ENCODE peak calls at places on chromosomes 16 and 17, in six cellular contexts. P is psoas muscle, L is K562, G is sigmoid colon, Z is tibial nerve, A is heart left ventricle. I is an unnamed sample.

GRCh38 chr16:77943770-77944169 is 78.6 kb upstream of the CLEC3A start:
- DNase-seq in P (no peak), L (no peak), G (no peak), Z (no peak), A (no peak), I (no peak)

GRCh38 chr17:20092292-20092867 is 83.2 kb downstream of the SPECC1 start:
- DNase-seq in P (no peak), L (no peak), G (no peak), Z (no peak), A (no peak), I (no peak)

GRCh38 chr17:73697872-73698271 is 53.6 kb upstream of the SDK2 start:
- DNase-seq in P (no peak), L (no peak), G (no peak), Z (no peak), A (no peak), I (no peak)

GRCh38 chr17:7843536-7844291 is 9.7 kb downstream of the KDM6B start:
- DNase-seq in P (peak; percentile 85), L (peak; percentile 83), G (peak; percentile 90), Z (peak; percentile 59), A (peak; percentile 88), I (peak; percentile 84)

GRCh38 chr16:5428932-5429331 is 331.3 kb upstream of the EEF2KMT start:
- DNase-seq in P (no peak), L (no peak), G (no peak), Z (no peak), A (no peak), I (no peak)

GRCh38 chr16:85381738-85382592 is 231.2 kb upstream of the GSE1 start:
- DNase-seq in P (no peak), L (peak; percentile 100), G (peak; percentile 75), Z (no peak), A (no peak), I (no peak)

GRCh38 chr16:50254072-50254471 is 12.3 kb upstream of the ADCY7 start:
- DNase-seq in P (no peak), L (peak; percentile 84), G (no peak), Z (no peak), A (no peak), I (peak; percentile 35)

GRCh38 chr16:73172621-73173312 is 124.8 kb upstream of the ZFHX3 start:
- DNase-seq in P (peak; percentile 76), L (peak; percentile 4), G (peak; percentile 89), Z (peak; percentile 69), A (peak; percentile 82), I (peak; percentile 61)

GRCh38 chr17:42674755-42675347 is 1.9 kb downstream of the PLEKHH3 start:
- DNase-seq in P (peak; percentile 61), L (no peak), G (no peak), Z (no peak), A (no peak), I (no peak)

GRCh38 chr17:58311429-58311894 is 17.1 kb downstream of the TSPOAP1 start:
- DNase-seq in P (no peak), L (no peak), G (no peak), Z (no peak), A (peak; percentile 12), I (no peak)

GRCh38 chr16:27724491-27724878 is 174.5 kb downstream of the KATNIP start:
- DNase-seq in P (no peak), L (no peak), G (no peak), Z (no peak), A (no peak), I (no peak)

GRCh38 chr17:4256952-4257351 is 6.8 kb downstream of the ANKFY1 start:
- DNase-seq in P (no peak), L (peak; percentile 12), G (no peak), Z (no peak), A (no peak), I (no peak)

GRCh38 chr17:17300624-17301568 is 2.3 kb upstream of the NT5M start:
- DNase-seq in P (peak; percentile 44), L (no peak), G (peak; percentile 73), Z (no peak), A (peak; percentile 44), I (no peak)

GRCh38 chr17:18039535-18040286 is 503 bp downstream of the GID4 start:
- DNase-seq in P (peak; percentile 27), L (peak; percentile 44), G (peak; percentile 74), Z (peak; percentile 18), A (peak; percentile 30), I (peak; percentile 31)

GRCh38 chr17:72393553-72393952 is 272.7 kb downstream of the SOX9 start:
- DNase-seq in P (no peak), L (no peak), G (no peak), Z (no peak), A (no peak), I (peak; percentile 95)

GRCh38 chr17:1730004-1730344 is 5.5 kb downstream of the WDR81 start:
- DNase-seq in P (no peak), L (no peak), G (no peak), Z (no peak), A (no peak), I (no peak)

GRCh38 chr17:2724783-2725164 is 13.2 kb upstream of the CLUH start:
- DNase-seq in P (peak; percentile 42), L (peak; percentile 37), G (no peak), Z (no peak), A (no peak), I (no peak)

GRCh38 chr17:55726440-55726839 is 3.8 kb upstream of the TMEM100 start:
- DNase-seq in P (peak; percentile 47), L (no peak), G (peak; percentile 84), Z (peak; percentile 71), A (peak; percentile 59), I (peak; percentile 71)

GRCh38 chr16:12050361-12050760 is 73.8 kb downstream of the SNX29 start:
- DNase-seq in P (no peak), L (no peak), G (peak; percentile 6), Z (no peak), A (no peak), I (no peak)

GRCh38 chr17:6135216-6135615 is 65.0 kb downstream of the WSCD1 start:
- DNase-seq in P (no peak), L (no peak), G (no peak), Z (no peak), A (no peak), I (no peak)

GRCh38 chr17:79978545-79978852 is 57.2 kb downstream of the TBC1D16 start:
- DNase-seq in P (no peak), L (no peak), G (peak; percentile 62), Z (no peak), A (no peak), I (peak; percentile 34)

GRCh38 chr17:2232244-2232638 is 71.3 kb downstream of the SMG6 start:
- DNase-seq in P (no peak), L (no peak), G (no peak), Z (no peak), A (no peak), I (no peak)

GRCh38 chr17:11485802-11486421 is 112.4 kb upstream of the DNAH9 start:
- DNase-seq in P (no peak), L (no peak), G (no peak), Z (no peak), A (no peak), I (peak; percentile 16)

GRCh38 chr16:81703177-81704155 is 75.6 kb upstream of the PLCG2 start:
- DNase-seq in P (no peak), L (peak; percentile 18), G (no peak), Z (no peak), A (no peak), I (peak; percentile 64)

DNA sequence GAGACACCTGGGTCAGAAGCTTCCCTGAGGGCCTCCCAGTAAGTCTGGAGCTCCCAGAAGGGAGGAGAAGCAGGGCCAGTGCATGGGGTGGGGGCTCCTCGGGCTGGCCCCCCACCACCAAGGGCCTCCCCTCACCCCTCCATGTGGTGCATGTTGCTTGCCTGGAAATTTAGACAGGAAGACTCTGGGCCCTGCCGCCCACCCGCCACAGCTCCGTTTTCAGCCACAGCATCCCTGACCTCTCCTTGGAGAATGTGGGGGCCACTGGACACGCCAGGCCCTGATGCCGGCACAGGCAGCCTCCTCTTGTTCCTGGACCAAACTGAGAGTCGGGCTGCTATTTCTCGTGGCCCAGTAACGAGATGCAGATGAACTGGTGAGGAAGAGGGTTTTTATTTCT is 2.7 kb upstream of the METTL26 start:
- DNase-seq in P (no peak), L (no peak), G (no peak), Z (no peak), A (no peak), I (no peak)
- H3K4me1 ChIP-seq in P (peaks cover 38% of the 10 kb centered on the region), L (peaks cover 87% of the 10 kb centered on the region), G (peaks cover 49% of the 10 kb centered on the region), Z (peaks cover 51% of the 10 kb centered on the region), A (peaks cover 50% of the 10 kb centered on the region), I (peaks cover 34% of the 10 kb centered on the region)

DNA sequence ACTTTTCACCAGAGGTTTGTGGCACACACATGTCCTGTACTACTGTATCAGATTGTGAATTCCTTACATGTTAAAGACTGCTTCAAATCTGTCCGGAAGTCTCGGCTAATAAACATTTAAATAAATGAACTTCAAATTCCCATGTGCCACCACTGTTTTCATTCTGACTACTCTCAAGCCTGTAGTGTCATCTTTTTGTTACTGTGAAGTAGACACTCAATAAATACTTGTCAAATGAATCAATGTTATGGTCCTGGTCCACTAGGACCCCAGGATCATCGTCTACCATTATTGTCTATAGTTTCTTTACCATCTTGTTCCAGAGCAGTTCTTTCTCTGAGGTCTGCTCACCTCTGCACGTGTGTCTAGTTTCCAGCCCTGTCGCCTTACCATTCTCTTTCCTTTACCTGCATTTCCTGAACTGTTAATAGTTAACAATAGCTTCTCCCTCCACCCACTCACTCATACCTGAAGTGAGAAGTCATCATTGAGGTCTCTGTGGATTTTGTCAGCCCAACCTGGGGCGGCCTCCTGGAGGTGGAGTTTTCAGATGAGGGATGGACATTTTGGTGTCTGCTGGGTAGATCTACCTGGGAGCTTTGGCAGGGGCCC is 333.0 kb downstream of the SEC14L1 start:
- DNase-seq in P (no peak), L (no peak), G (no peak), Z (no peak), A (no peak), I (peak; percentile 45)
- H3K36me3 ChIP-seq in P (no peaks in the 10 kb centered on the region), L (peaks cover 8% of the 10 kb centered on the region), G (no peaks in the 10 kb centered on the region), Z (no peaks in the 10 kb centered on the region), A (no peaks in the 10 kb centered on the region), I (peaks cover 13% of the 10 kb centered on the region)

GRCh38 chr17:40338058-40338457 is 26.5 kb downstream of the GJD3 start:
- DNase-seq in P (no peak), L (no peak), G (no peak), Z (no peak), A (no peak), I (no peak)
- H3K4me1 ChIP-seq in P (peaks cover 79% of the 10 kb centered on the region), L (peaks cover 44% of the 10 kb centered on the region), G (peaks cover 79% of the 10 kb centered on the region), Z (peaks cover 82% of the 10 kb centered on the region), A (peaks cover 83% of the 10 kb centered on the region), I (peaks cover 50% of the 10 kb centered on the region)

DNA sequence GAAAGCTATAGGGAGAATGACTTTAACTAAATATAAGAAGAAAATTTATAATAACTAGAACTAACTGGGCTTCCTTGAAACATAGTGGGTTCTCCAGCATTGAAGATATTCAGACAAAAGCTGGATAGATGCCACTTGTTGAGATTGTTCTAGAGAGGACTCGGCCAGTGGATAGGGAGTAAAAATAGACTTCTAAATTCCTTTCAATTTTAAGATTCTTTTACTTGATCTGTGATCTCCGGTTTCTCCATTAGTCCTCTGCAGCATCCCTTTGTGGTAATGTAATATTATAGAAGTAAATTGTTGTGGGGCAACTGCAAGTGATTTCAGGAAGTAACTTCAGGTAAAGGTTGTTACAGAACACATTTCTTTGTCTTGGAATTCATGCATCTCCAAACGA is 10.3 kb upstream of the RARA start:
- DNase-seq in P (no peak), L (no peak), G (no peak), Z (no peak), A (no peak), I (no peak)
- H3K36me3 ChIP-seq in P (no peaks in the 10 kb centered on the region), L (peaks cover 99% of the 10 kb centered on the region), G (no peaks in the 10 kb centered on the region), Z (no peaks in the 10 kb centered on the region), A (no peaks in the 10 kb centered on the region), I (peaks cover 94% of the 10 kb centered on the region)

I was measured in SJSA1.